ENCODE peak calls at places on chromosomes 13 and 19, in ten cellular contexts. T, J, F, Y, W, D, Z, L, B and P are unnamed samples.

GRCh38 chr13:33355470-33355869 is 69.9 kb upstream of the STARD13 start:
- DNase-seq in B (no peak), Y (peak), W (no peak), J (no peak), D (peak), L (no peak), F (no peak), T (no peak), Z (no peak), P (no peak)

GRCh38 chr13:93771229-93771628 is 544.6 kb downstream of the GPC6 start:
- DNase-seq in W (no peak), T (no peak), J (no peak), Z (no peak), B (no peak), Y (no peak), L (no peak), D (no peak), F (no peak), P (no peak)

GRCh38 chr13:39353988-39354387 is 249.0 kb downstream of the LHFPL6 start:
- DNase-seq in J (no peak), L (peak), W (no peak), B (no peak), T (no peak), Y (peak), Z (no peak), D (peak), F (no peak), P (no peak)

GRCh38 chr13:50393641-50394040 is 378.4 kb downstream of the KCNRG start:
- DNase-seq in W (no peak), D (peak), J (no peak), B (no peak), T (no peak), L (peak), Y (no peak), F (no peak), Z (peak), P (no peak)

GRCh38 chr13:103222683-103223082 is 156.5 kb upstream of the SLC10A2 start:
- DNase-seq in J (no peak), T (no peak), D (no peak), B (no peak), L (no peak), F (no peak), Y (no peak), Z (no peak), W (no peak), P (no peak)

GRCh38 chr19:2424686-2425621 is 2.4 kb downstream of the TIMM13 start:
- DNase-seq in J (no peak), L (peak), Z (peak), B (no peak), Y (peak), T (no peak), F (no peak), W (no peak), D (peak), P (peak)

GRCh38 chr13:46345866-46346265 is 41.2 kb downstream of the RUBCNL start:
- DNase-seq in F (no peak), Y (peak), D (no peak), T (no peak), J (no peak), L (no peak), Z (no peak), W (no peak), B (no peak), P (no peak)

GRCh38 chr13:33263976-33264619 is 21.5 kb downstream of the STARD13 start:
- DNase-seq in L (no peak), Y (peak), W (no peak), B (no peak), F (no peak), T (no peak), Z (no peak), D (no peak), J (no peak), P (no peak)

GRCh38 chr13:84605927-84606326 is 723.7 kb upstream of the SLITRK1 start:
- DNase-seq in B (no peak), Z (peak), Y (no peak), F (no peak), D (no peak), J (no peak), T (no peak), W (no peak), L (no peak), P (no peak)

GRCh38 chr13:100542546-100543156 is 45.9 kb downstream of the GGACT start:
- DNase-seq in Y (peak), D (peak), B (no peak), Z (no peak), W (peak), L (peak), T (no peak), J (no peak), F (no peak), P (no peak)

GRCh38 chr19:8391274-8392016 is 1.3 kb downstream of the RAB11B start:
- DNase-seq in L (no peak), F (no peak), J (no peak), T (no peak), B (no peak), W (no peak), Z (no peak), Y (no peak), D (no peak), P (no peak)

GRCh38 chr19:47538812-47539211 is 23.9 kb upstream of the NAPA start:
- DNase-seq in B (no peak), Y (no peak), J (no peak), W (no peak), F (no peak), D (no peak), Z (no peak), L (no peak), T (no peak), P (no peak)

GRCh38 chr13:67139551-67139950 is 90.6 kb downstream of the PCDH9 start:
- DNase-seq in Z (no peak), T (no peak), L (no peak), D (no peak), Y (no peak), B (no peak), J (no peak), W (no peak), F (no peak), P (no peak)

GRCh38 chr19:46759817-46760333 is 13.6 kb upstream of the STRN4 start:
- DNase-seq in Z (no peak), Y (peak), D (peak), J (no peak), F (no peak), T (no peak), W (no peak), B (no peak), L (peak), P (no peak)

GRCh38 chr19:38809592-38810252 is 3.0 kb downstream of the LGALS4 start:
- DNase-seq in T (no peak), F (no peak), W (no peak), J (no peak), Y (no peak), L (no peak), D (no peak), B (no peak), Z (no peak), P (no peak)

GRCh38 chr19:14378890-14379289 is 2.4 kb upstream of the ADGRE5 start:
- DNase-seq in J (no peak), D (no peak), B (no peak), Z (no peak), L (no peak), Y (no peak), F (no peak), T (no peak), W (no peak), P (peak)

GRCh38 chr13:22936228-22936627 is 244.6 kb upstream of the SGCG start:
- DNase-seq in T (no peak), Y (no peak), B (no peak), D (no peak), L (no peak), F (no peak), Z (no peak), W (no peak), J (no peak), P (no peak)